ENCODE peak calls at places on chromosomes 4 and X, in four cellular contexts. Q is K562, B is SK-N-SH, P is GM12878. Y is an unnamed sample.

GRCh38 chr4:84384801-84385582 is 114.1 kb downstream of the NKX6-1 start:
- DNase-seq in Q (no peak), B (no peak), P (no peak), Y (no peak)

GRCh38 chr4:52057196-52057595 is 6.1 kb downstream of the SPATA18 start:
- DNase-seq in Q (no peak), B (no peak), P (no peak), Y (no peak)

GRCh38 chr4:74038161-74039064 is at the start of gene CXCL3:
- DNase-seq in Q (peak), B (peak), P (no peak), Y (no peak)

GRCh38 chr4:110505440-110505839 is 29.5 kb downstream of the ENPEP start:
- DNase-seq in Q (no peak), B (no peak), P (no peak), Y (no peak)

GRCh38 chr4:105598787-105599186 is 46.4 kb downstream of the ARHGEF38 start:
- DNase-seq in Q (no peak), B (no peak), P (no peak), Y (no peak)

GRCh38 chr4:172809319-172809718 is 359.3 kb upstream of the GALNT7 start:
- DNase-seq in Q (no peak), B (no peak), P (no peak), Y (no peak)

GRCh38 chr4:161003418-161004057 is 1160.3 kb downstream of the FSTL5 start:
- DNase-seq in Q (no peak), B (no peak), P (no peak), Y (no peak)

GRCh38 chrX:109475174-109475891 is 6.6 kb downstream of the GUCY2F start:
- DNase-seq in Q (peak), B (peak), P (no peak), Y (peak)

GRCh38 chrX:83771664-83772063 is 89.3 kb upstream of the CYLC1 start:
- DNase-seq in Q (no peak), B (no peak), P (no peak), Y (no peak)

GRCh38 chr4:52173470-52174055 is 122.5 kb downstream of the SPATA18 start:
- DNase-seq in Q (no peak), B (no peak), P (no peak), Y (no peak)

GRCh38 chr4:7719354-7720174 is 220.1 kb downstream of the AFAP1 start:
- DNase-seq in Q (peak), B (peak), P (no peak), Y (peak)

GRCh38 chrX:57286507-57287251 is at the start of gene FAAH2:
- DNase-seq in Q (peak), B (no peak), P (peak), Y (peak)

GRCh38 chrX:112738347-112739033 is 58.8 kb upstream of the LHFPL1 start:
- DNase-seq in Q (no peak), B (no peak), P (no peak), Y (no peak)

GRCh38 chr4:170012629-170012958 is 13.6 kb downstream of the MFAP3L start:
- DNase-seq in Q (no peak), B (no peak), P (no peak), Y (no peak)

GRCh38 chr4:52983563-52984303 is 121.6 kb downstream of the RASL11B start:
- DNase-seq in Q (peak), B (peak), P (no peak), Y (peak)

GRCh38 chr4:68864438-68865177 is 48.8 kb downstream of the UGT2B10 start:
- DNase-seq in Q (peak), B (no peak), P (no peak), Y (peak)

GRCh38 chrX:40521868-40522450 is 58.8 kb upstream of the ATP6AP2 start:
- DNase-seq in Q (no peak), B (no peak), P (no peak), Y (no peak)

GRCh38 chr4:60744767-60745166 is 455.4 kb upstream of the ADGRL3 start:
- DNase-seq in Q (no peak), B (no peak), P (no peak), Y (no peak)

GRCh38 chrX:125436855-125437254 is 117.2 kb downstream of the TEX13C start:
- DNase-seq in Q (peak), B (no peak), P (no peak), Y (no peak)

GRCh38 chr4:34720563-34720962 is 1523.8 kb downstream of the ARAP2 start:
- DNase-seq in Q (no peak), B (peak), P (no peak), Y (peak)

GRCh38 chr4:152559641-152560040 is 23.7 kb upstream of the FBXW7 start:
- DNase-seq in Q (no peak), B (no peak), P (no peak), Y (no peak)

GRCh38 chr4:15677507-15677988 is 4.1 kb upstream of the FAM200B start:
- DNase-seq in Q (no peak), B (no peak), P (no peak), Y (peak)

GRCh38 chr4:147371661-147372060 is 109.2 kb upstream of the EDNRA start:
- DNase-seq in Q (no peak), B (no peak), P (no peak), Y (no peak)

GRCh38 chr4:127521463-127521862 is 111.3 kb upstream of the INTU start:
- DNase-seq in Q (no peak), B (no peak), P (no peak), Y (no peak)

DNA sequence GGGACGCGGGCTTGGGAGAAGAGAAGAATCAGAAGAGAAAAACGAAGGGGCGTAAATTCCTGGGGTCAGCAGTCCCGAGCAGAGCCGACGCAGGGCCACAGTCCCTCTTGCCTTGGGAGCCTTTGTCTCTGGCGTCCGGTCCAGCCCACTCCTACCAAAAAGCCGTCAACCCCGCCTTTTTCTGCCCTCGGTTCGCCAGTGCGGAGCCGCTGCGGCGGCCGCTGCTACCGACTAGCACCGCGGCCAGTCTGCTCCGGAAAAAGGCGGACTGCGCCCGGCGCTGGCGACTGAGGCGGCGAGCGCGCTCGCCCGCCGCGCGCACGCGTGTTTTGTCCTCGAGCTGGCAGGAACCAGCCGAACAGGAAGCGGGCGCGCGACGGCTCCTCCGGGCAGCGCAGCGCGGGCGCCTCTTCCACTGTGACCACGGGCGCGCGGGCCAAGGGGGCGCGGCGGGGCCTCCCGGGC is 502 bp downstream of the HNRNPDL start:
- DNase-seq in Q (peak), B (no peak), P (no peak), Y (no peak)
- TF ChIP-seq POLR2AphosphoS5 in Q (no peak), B (no peak), P (peak), Y (no peak)

DNA sequence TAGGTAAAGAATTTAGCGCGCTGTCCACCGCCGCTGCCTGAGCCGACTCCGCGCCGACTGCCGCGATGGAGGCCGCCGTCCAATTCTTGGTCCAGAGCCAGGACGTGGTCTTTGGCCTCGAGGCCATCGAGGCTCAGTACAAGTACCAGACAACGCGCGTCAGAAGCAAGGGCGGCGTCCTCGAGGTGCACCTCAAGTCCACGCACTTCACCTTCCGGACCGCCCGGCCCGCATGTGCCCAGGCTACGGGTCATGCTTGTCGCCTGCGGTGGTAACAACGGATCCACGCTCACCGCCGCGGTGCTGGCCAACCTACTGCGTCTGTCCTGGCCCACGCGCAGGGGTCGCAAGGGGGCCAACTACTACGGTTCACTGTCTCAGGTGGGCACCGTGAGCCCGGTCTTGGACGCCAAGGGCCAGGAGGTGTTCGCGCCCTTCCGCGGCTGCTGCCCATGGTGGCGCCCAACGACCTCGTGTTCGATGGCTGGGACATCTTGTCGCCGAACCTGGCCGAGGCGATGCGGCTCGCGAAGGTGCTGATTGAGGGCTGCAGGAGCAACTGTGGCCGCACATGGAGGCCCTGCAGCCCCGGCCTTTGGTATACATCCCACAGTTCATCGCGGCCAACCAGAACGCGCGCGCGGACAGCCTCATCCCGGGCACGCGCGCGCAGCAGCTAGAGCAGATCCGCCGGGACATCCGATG is 128.0 kb downstream of the ANAPC4 start:
- DNase-seq in Q (no peak), B (no peak), P (no peak), Y (no peak)
- TF ChIP-seq FOXM1 in Q (no peak), B (no peak), P (no peak), Y (no peak)

DNA sequence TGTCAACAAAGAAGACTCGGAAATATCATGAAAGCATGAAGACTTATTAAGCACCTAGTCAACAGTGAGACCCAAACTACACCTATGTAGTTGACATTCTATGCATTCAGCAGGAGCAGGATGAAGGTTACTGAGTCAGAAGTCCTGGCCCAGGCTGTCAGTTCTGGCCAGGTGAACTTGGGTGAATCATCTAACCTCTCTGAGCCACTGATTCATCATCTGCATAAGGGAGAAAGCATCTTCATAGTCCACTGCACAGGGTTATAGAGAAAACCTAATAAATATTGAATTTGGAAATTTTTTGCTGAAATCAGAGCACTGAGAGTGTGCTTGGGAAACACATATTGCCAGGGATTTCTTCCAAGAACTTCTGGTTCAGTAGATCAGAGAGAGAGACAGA is 296.0 kb upstream of the SFRP2 start:
- DNase-seq in Q (no peak), B (no peak), P (no peak), Y (no peak)
- TF ChIP-seq POLR2AphosphoS5 in Q (no peak), B (no peak), P (no peak), Y (no peak)

DNA sequence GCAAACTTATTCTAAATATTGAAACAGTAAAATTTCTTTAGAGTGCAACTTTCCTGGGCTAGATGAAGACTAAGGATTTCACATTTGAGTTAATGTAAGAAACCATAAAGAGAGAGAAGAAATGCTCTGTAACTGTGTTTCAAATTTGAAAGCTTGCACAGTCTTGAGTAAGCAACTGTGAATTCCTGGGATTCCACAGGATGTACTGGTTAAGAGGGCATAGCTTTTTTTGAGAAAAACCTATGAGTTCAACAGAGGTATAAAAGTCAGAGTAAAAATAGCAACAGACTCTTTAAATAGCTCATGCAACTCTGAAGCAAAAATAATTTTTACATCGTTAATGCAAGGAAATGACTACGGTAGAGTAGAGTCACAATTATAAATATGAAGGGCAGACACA is 25.5 kb downstream of the ZNF330 start:
- DNase-seq in Q (no peak), B (no peak), P (no peak), Y (no peak)
- TF ChIP-seq FOXM1 in Q (no peak), B (no peak), P (no peak), Y (no peak)

GRCh38 chr4:41430796-41431195 is 107.2 kb upstream of the LIMCH1 start:
- DNase-seq in Q (no peak), B (no peak), P (no peak), Y (no peak)
- TF ChIP-seq POLR2AphosphoS5 in Q (no peak), B (no peak), P (no peak), Y (no peak)

GRCh38 chrX:114774691-114775090 is 190.8 kb downstream of the HTR2C start:
- DNase-seq in Q (no peak), B (no peak), P (no peak), Y (no peak)
- TF ChIP-seq FOXM1 in Q (no peak), B (no peak), P (no peak), Y (no peak)